ENCODE peak calls at places on chromosome 1, in eight cellular contexts. Z, L, Q, H, S, P, C and T are unnamed samples.

GRCh38 chr1:93155335-93155734 is 24.9 kb downstream of the TMED5 start:
- DNase-seq in S (no peak), C (no peak), H (no peak), Q (peak), P (no peak), L (no peak), Z (no peak), T (no peak)

GRCh38 chr1:231157311-231157710 is 4.5 kb upstream of the TRIM67 start:
- DNase-seq in Q (no peak), Z (no peak), S (no peak), L (no peak), H (no peak), C (no peak), P (no peak), T (no peak)

GRCh38 chr1:17535300-17535937 is 4.1 kb upstream of the ARHGEF10L start:
- DNase-seq in Q (no peak), P (no peak), S (no peak), C (no peak), L (no peak), H (no peak), Z (no peak), T (no peak)

GRCh38 chr1:39238476-39238875 is 34.0 kb downstream of the MACF1 start:
- DNase-seq in L (peak), C (no peak), H (no peak), P (no peak), Z (peak), S (peak), Q (peak), T (no peak)

GRCh38 chr1:117611894-117612481 is 6.1 kb downstream of the TENT5C start:
- DNase-seq in Z (no peak), Q (no peak), C (no peak), S (no peak), L (no peak), H (no peak), P (no peak), T (no peak)

GRCh38 chr1:10617931-10618885 is 143.5 kb downstream of the PEX14 start:
- DNase-seq in Q (no peak), C (no peak), P (no peak), H (no peak), S (peak), L (no peak), Z (no peak), T (no peak)

GRCh38 chr1:247357781-247358211 is 26.1 kb upstream of the ZNF496 start:
- DNase-seq in L (peak), Q (peak), C (no peak), S (no peak), P (no peak), H (no peak), Z (peak), T (no peak)

GRCh38 chr1:43225168-43225567 is 44.6 kb upstream of the TMEM125 start:
- DNase-seq in P (no peak), H (no peak), C (peak), Z (no peak), Q (no peak), L (no peak), S (no peak), T (peak)

GRCh38 chr1:200436436-200436835 is 26.6 kb upstream of the ZNF281 start:
- DNase-seq in S (no peak), Z (peak), C (no peak), H (no peak), L (no peak), P (no peak), Q (no peak), T (no peak)

GRCh38 chr1:41658444-41659158 is 174.1 kb upstream of the EDN2 start:
- DNase-seq in H (peak), P (no peak), Z (no peak), L (no peak), C (no peak), Q (no peak), S (peak), T (no peak)

GRCh38 chr1:206100226-206100780 is 16.9 kb downstream of the AVPR1B start:
- DNase-seq in S (no peak), C (no peak), Z (no peak), Q (no peak), L (no peak), H (no peak), P (no peak), T (no peak)

GRCh38 chr1:153447498-153448170 is 12.8 kb downstream of the S100A7 start:
- DNase-seq in H (no peak), Z (peak), C (no peak), P (no peak), L (peak), S (no peak), Q (peak), T (peak)

GRCh38 chr1:102434421-102434820 is 437.7 kb upstream of the OLFM3 start:
- DNase-seq in S (no peak), H (no peak), P (no peak), L (no peak), Z (no peak), Q (peak), C (no peak), T (no peak)
- TF ChIP-seq CTCF in S (peak), H (peak), P (no peak), L (no peak), Z (no peak), Q (peak), C (peak), T (peak)

GRCh38 chr1:114671011-114671938 is 1.4 kb upstream of the DENND2C start:
- DNase-seq in Z (peak), H (no peak), L (no peak), Q (peak), P (no peak), S (no peak), C (no peak), T (peak)

GRCh38 chr1:114668784-114669561 is 876 bp downstream of the DENND2C start:
- DNase-seq in H (no peak), S (no peak), Z (peak), Q (peak), L (peak), C (no peak), P (no peak), T (peak)

GRCh38 chr1:114668373-114668772 is 1.5 kb downstream of the DENND2C start:
- DNase-seq in S (no peak), C (no peak), L (no peak), Q (no peak), P (no peak), H (no peak), Z (no peak), T (no peak)

GRCh38 chr1:114670083-114671010 is 498 bp upstream of the DENND2C start:
- DNase-seq in H (peak), C (peak), L (peak), P (peak), Z (peak), Q (peak), S (peak), T (peak)

GRCh38 chr1:114669562-114670082 is at the start of gene DENND2C:
- DNase-seq in L (no peak), Z (no peak), S (no peak), P (no peak), H (no peak), C (no peak), Q (peak), T (no peak)
- TF ChIP-seq CTCF in L (no peak), Z (no peak), S (peak), P (no peak), H (no peak), C (no peak), Q (no peak), T (no peak)

GRCh38 chr1:3856923-3857790 is at the start of the genes CEP104 and DFFB:
- DNase-seq in L (peak), Z (peak), Q (peak), H (peak), C (peak), S (peak), P (peak), T (peak)
- TF ChIP-seq CTCF in L (no peak), Z (no peak), Q (no peak), H (peak), C (no peak), S (peak), P (peak), T (peak)

DNA sequence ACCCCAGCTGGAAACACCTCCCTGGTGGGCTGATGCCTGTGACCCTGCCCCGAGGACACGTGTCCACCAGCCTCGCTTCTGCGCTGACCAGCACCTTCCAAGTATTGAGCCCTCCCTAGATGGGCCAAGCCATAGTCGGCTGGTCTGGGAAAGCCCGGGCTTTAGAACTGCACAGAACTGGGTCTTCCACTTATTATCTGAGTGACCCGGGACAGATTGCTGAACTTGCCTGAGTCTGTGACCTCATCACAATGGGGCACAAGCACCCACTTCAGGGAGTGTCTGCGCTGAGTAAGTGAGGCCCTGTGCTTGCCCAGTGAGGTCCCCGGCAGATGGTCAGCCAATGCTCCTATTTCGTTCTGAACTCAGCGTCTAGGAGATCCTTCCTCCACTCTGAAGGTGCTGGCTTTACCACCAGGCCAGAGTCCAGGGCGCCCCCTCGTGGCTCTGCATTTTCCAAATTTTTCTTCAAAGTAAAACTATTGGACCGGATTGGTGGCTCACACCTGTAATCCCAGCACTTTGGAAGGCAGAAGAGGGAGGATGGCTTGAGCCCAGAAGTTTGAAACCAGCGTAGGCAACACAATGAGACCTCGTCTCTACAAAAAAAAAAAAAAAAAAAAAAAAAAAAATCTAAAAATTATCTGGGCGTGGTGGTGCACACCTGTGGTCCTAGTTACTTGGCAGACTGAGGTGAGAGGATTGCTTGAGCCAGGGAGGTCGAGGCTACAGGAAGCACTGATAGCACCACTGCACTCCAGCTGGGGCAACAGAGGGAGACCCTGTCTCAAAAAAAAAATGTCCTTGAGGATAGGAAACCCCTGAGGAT is 61.8 kb downstream of the FCRL5 start:
- DNase-seq in H (peak), L (peak), Z (peak), P (peak), Q (no peak), S (peak), C (peak), T (peak)
- TF ChIP-seq CTCF in H (peak), L (peak), Z (peak), P (peak), Q (peak), S (peak), C (peak), T (peak)